ENCODE peak calls at places on chromosome 16, in six cellular contexts. B, Z, V, W, N and O are unnamed samples.

GRCh38 chr16:10877472-10877946 is 507 bp downstream of the CIITA start:
- DNase-seq in V (no peak), Z (peak; percentile 73), B (peak; percentile 70), N (no peak), W (no peak), O (no peak)

GRCh38 chr16:17476414-17477259 is 5.9 kb upstream of the XYLT1 start:
- DNase-seq in B (peak; percentile 68), Z (peak; percentile 93), N (no peak), V (peak; percentile 53), W (peak; percentile 74), O (peak; percentile 45)

GRCh38 chr16:24568392-24568791 is 29.0 kb downstream of the RBBP6 start:
- DNase-seq in N (no peak), B (no peak), Z (no peak), W (peak; percentile 43), V (peak; percentile 53), O (no peak)

GRCh38 chr16:51773491-51773890 is 622.4 kb upstream of the SALL1 start:
- DNase-seq in N (no peak), Z (no peak), B (no peak), V (no peak), W (no peak), O (no peak)

GRCh38 chr16:4208529-4208835 is 33.4 kb downstream of the SRL start:
- DNase-seq in N (no peak), Z (no peak), V (no peak), B (no peak), W (no peak), O (no peak)

GRCh38 chr16:89687092-89687940 is 827 bp downstream of the CDK10 start:
- DNase-seq in N (no peak), Z (peak; percentile 45), B (peak; percentile 70), V (peak; percentile 79), W (peak; percentile 52), O (no peak)

GRCh38 chr16:68823401-68823800 is 19.9 kb upstream of the TANGO6 start:
- DNase-seq in W (peak; percentile 89), Z (no peak), V (no peak), N (no peak), B (no peak), O (no peak)

GRCh38 chr16:12392585-12393089 is 411.1 kb downstream of the CPPED1 start:
- DNase-seq in N (no peak), V (no peak), B (no peak), Z (no peak), W (no peak), O (no peak)

GRCh38 chr16:51641191-51641765 is 490.2 kb upstream of the SALL1 start:
- DNase-seq in W (no peak), Z (no peak), V (no peak), B (no peak), N (no peak), O (no peak)

GRCh38 chr16:4678596-4678995 is 14.8 kb upstream of the NUDT16L1 start:
- DNase-seq in Z (no peak), N (no peak), B (no peak), V (no peak), W (no peak), O (no peak)

GRCh38 chr16:14186007-14186953 is 115.2 kb downstream of the MRTFB start:
- DNase-seq in W (peak; percentile 79), B (no peak), Z (no peak), N (peak; percentile 38), V (peak; percentile 50), O (no peak)

GRCh38 chr16:88747588-88748301 is 37.3 kb downstream of the PIEZO1 start:
- DNase-seq in B (peak; percentile 86), W (no peak), N (no peak), Z (peak; percentile 27), V (peak; percentile 88), O (peak; percentile 60)

GRCh38 chr16:81586421-81586820 is 141.8 kb downstream of the CMIP start:
- DNase-seq in V (no peak), N (no peak), Z (no peak), B (no peak), W (peak; percentile 33), O (no peak)

GRCh38 chr16:10609410-10609774 is 29.0 kb upstream of the EMP2 start:
- DNase-seq in V (no peak), B (no peak), N (no peak), Z (no peak), W (peak; percentile 89), O (no peak)

GRCh38 chr16:69243479-69243878 is 56.5 kb downstream of the SNTB2 start:
- DNase-seq in B (no peak), W (peak; percentile 81), Z (no peak), N (no peak), V (no peak), O (no peak)

GRCh38 chr16:53958481-53958880 is 254.5 kb downstream of the FTO start:
- DNase-seq in V (no peak), N (no peak), W (no peak), B (no peak), Z (no peak), O (no peak)

GRCh38 chr16:81440888-81441663 is 3.5 kb upstream of the CMIP start:
- DNase-seq in B (no peak), V (no peak), N (no peak), Z (no peak), W (no peak), O (no peak)

GRCh38 chr16:27291722-27292240 is 22.0 kb upstream of the IL4R start:
- DNase-seq in W (no peak), N (no peak), V (no peak), B (no peak), Z (no peak), O (no peak)

GRCh38 chr16:2770057-2770780 is 6.9 kb downstream of the ELOB start:
- DNase-seq in Z (peak; percentile 15), W (no peak), B (peak; percentile 80), V (peak; percentile 55), N (no peak), O (peak; percentile 36)

GRCh38 chr16:24776486-24777220 is 47.2 kb downstream of the TNRC6A start:
- DNase-seq in Z (no peak), V (no peak), W (peak; percentile 33), N (no peak), B (no peak), O (no peak)

GRCh38 chr16:88754912-88755744 is 29.9 kb downstream of the PIEZO1 start:
- DNase-seq in V (no peak), B (peak; percentile 72), N (no peak), Z (no peak), W (peak; percentile 63), O (no peak)

GRCh38 chr16:30407794-30408534 is 558 bp downstream of the ZNF771 start:
- DNase-seq in N (no peak), W (no peak), Z (no peak), B (peak; percentile 60), V (no peak), O (no peak)

GRCh38 chr16:86457621-86458456 is 52.5 kb upstream of the FOXF1 start:
- DNase-seq in W (peak; percentile 99), B (no peak), N (no peak), Z (no peak), V (no peak), O (no peak)

GRCh38 chr16:72928089-72928981 is 119.6 kb downstream of the ZFHX3 start:
- DNase-seq in N (no peak), B (no peak), Z (no peak), V (no peak), W (no peak), O (no peak)
- H3K4me2 ChIP-seq in N (no peak overlapping the region), B (no peak overlapping the region), Z (no peak overlapping the region), V (peak overlapping the region; percentile 70), W (no peak overlapping the region), O (no peak overlapping the region)

GRCh38 chr16:82845076-82845475 is 218.3 kb downstream of the CDH13 start:
- DNase-seq in W (no peak), Z (no peak), V (no peak), B (no peak), N (no peak), O (no peak)
- H3K9me3 ChIP-seq in W (no peaks in the 10 kb centered on the region), Z (no peaks in the 10 kb centered on the region), V (no peaks in the 10 kb centered on the region), B (no peaks in the 10 kb centered on the region), N (no peaks in the 10 kb centered on the region), O (no peaks in the 10 kb centered on the region)

DNA sequence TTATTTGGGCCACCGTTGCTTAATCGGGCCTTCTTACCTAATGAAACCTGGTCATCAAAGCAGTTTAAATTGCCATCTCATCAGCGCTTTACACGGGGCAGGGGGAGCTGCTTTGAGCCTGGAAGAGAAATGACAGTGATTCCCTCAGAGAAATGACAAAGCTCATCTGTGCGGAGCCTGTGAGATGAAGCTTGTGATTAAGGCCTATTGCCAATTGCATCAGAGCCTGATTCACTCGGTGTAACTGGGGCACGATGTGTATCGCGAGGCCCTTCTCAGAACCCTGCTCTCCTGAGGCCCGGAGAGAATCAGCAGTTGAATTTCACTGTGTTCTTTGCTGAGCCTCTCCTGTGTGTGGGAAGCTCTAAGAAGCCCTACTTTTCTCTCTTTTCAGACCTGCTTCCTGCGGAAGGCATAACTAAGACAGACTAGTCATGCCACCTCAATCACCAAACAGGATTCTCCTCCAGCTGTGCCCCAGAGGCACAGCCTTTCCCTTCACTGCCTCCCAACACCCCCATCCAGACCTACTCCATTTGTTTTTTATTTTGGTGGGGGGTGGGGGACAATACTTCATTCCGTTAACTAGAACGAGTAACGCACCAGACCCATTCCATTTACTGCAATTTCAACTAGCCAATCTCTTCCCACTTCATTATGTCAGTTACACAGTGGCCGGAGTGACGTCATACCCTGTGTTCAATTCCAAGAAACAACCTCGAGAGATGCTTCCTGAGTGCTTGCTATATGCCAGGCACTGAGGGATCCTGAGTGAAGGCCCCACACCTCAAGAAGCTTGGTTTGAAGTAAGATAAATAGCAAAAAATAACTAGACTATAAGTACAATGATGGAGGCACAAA is 8.9 kb upstream of the SIAH1 start:
- DNase-seq in N (no peak), V (no peak), W (peak; percentile 88), Z (no peak), B (no peak), O (no peak)
- H3K4me2 ChIP-seq in N (no peak overlapping the region), V (no peak overlapping the region), W (no peak overlapping the region), Z (no peak overlapping the region), B (no peak overlapping the region), O (no peak overlapping the region)

GRCh38 chr16:35733971-35734702 is 2274.7 kb downstream of the TP53TG3F start:
- DNase-seq in B (no peak), Z (no peak), N (no peak), W (no peak), V (no peak), O (no peak)

GRCh38 chr16:35737076-35737475 is 2277.7 kb downstream of the TP53TG3F start:
- DNase-seq in V (no peak), N (no peak), Z (no peak), B (no peak), W (no peak), O (no peak)

GRCh38 chr16:35733278-35733965 is 2274.0 kb downstream of the TP53TG3F start:
- DNase-seq in B (no peak), W (no peak), N (no peak), Z (no peak), V (no peak), O (no peak)

GRCh38 chr16:35735403-35736251 is 2276.2 kb downstream of the TP53TG3F start:
- DNase-seq in Z (no peak), V (no peak), W (no peak), B (no peak), N (no peak), O (no peak)

DNA sequence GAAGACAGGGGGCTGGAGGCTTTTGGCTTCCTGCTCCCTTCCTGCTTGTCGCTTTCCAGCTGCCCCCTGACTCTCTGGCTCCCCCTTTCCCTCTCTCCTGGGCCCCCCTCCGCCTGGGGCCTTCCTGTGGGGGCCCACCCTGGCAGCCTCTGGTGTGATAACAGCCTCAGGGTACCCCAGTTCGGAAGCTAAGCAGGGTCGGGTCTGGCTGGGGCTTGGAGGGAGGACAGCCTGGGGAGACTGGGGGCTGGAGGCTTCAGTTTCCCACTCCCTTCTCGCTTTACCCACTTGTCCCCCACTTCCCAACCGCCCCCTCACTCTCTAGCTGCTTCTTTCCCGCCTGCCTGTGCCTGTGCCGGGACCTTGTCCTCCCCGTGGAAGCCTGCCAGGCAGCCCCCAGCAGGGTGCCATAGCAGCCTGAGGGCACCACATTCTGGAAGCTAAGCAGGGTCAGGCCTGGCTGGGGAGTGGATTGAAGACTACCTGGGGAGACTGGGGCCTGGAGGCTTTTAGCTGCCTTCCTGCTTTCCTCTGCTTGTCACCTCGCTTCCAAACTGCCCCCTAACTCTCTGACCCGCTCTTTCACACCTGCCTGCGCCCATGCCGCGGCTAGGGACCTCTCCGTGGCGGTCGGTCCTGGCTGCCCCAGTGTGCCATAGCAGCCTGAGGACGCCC is 2275.5 kb downstream of the TP53TG3F start:
- DNase-seq in W (no peak), Z (no peak), V (no peak), N (no peak), B (no peak), O (no peak)
- H3K9me3 ChIP-seq in W (peaks cover 14% of the 10 kb centered on the region), Z (no peaks in the 10 kb centered on the region), V (no peaks in the 10 kb centered on the region), N (no peaks in the 10 kb centered on the region), B (peaks cover 8% of the 10 kb centered on the region), O (peaks cover 22% of the 10 kb centered on the region)